ENCODE peak calls at places on chromosomes 16 and 17, in ten cellular contexts. One of them, this sample, is unnamed.

GRCh38 chr16:23509763-23510153 is 536 bp downstream of the GGA2 start:
- DNase-seq in upper lobe of right lung: no peak
- DNase-seq in T-helper 1 cell: peak; percentile 41
- DNase-seq in hypothalamus: no peak
- DNase-seq in HuH-7: no peak
- DNase-seq in GDM1: no peak
- DNase-seq in HCEC 1CT: peak; percentile 32
- DNase-seq in choroid plexus epithelial cell: peak; percentile 42
- DNase-seq in fibroblast of mammary gland: peak; percentile 29
- DNase-seq in AML-193: no peak
- DNase-seq in this sample: peak; percentile 36

GRCh38 chr17:50219939-50220465 is 18.6 kb upstream of the COL1A1 start:
- DNase-seq in upper lobe of right lung: no peak
- DNase-seq in T-helper 1 cell: no peak
- DNase-seq in hypothalamus: no peak
- DNase-seq in HuH-7: peak; percentile 80
- DNase-seq in GDM1: no peak
- DNase-seq in HCEC 1CT: peak; percentile 39
- DNase-seq in choroid plexus epithelial cell: peak; percentile 85
- DNase-seq in fibroblast of mammary gland: peak; percentile 65
- DNase-seq in AML-193: no peak
- DNase-seq in this sample: no peak

GRCh38 chr17:19021622-19022083 is 17.1 kb upstream of the FAM83G start:
- DNase-seq in upper lobe of right lung: no peak
- DNase-seq in T-helper 1 cell: no peak
- DNase-seq in hypothalamus: no peak
- DNase-seq in HuH-7: no peak
- DNase-seq in GDM1: no peak
- DNase-seq in HCEC 1CT: no peak
- DNase-seq in choroid plexus epithelial cell: no peak
- DNase-seq in fibroblast of mammary gland: no peak
- DNase-seq in AML-193: no peak
- DNase-seq in this sample: no peak

GRCh38 chr17:2055494-2056220 is 754 bp downstream of the HIC1 start:
- DNase-seq in upper lobe of right lung: no peak
- DNase-seq in T-helper 1 cell: peak; percentile 21
- DNase-seq in hypothalamus: no peak
- DNase-seq in HuH-7: no peak
- DNase-seq in GDM1: no peak
- DNase-seq in HCEC 1CT: peak; percentile 50
- DNase-seq in choroid plexus epithelial cell: peak; percentile 63
- DNase-seq in fibroblast of mammary gland: no peak
- DNase-seq in AML-193: no peak
- DNase-seq in this sample: peak; percentile 72

GRCh38 chr17:17205368-17206148 is 575 bp downstream of the PLD6 start:
- DNase-seq in upper lobe of right lung: peak; percentile 85
- DNase-seq in T-helper 1 cell: peak; percentile 62
- DNase-seq in hypothalamus: no peak
- DNase-seq in HuH-7: peak; percentile 83
- DNase-seq in GDM1: no peak
- DNase-seq in HCEC 1CT: peak; percentile 34
- DNase-seq in choroid plexus epithelial cell: peak; percentile 47
- DNase-seq in fibroblast of mammary gland: peak; percentile 39
- DNase-seq in AML-193: peak; percentile 0
- DNase-seq in this sample: peak; percentile 42

GRCh38 chr16:49918257-49918656 is 62.3 kb upstream of the ZNF423 start:
- DNase-seq in upper lobe of right lung: no peak
- DNase-seq in T-helper 1 cell: no peak
- DNase-seq in hypothalamus: no peak
- DNase-seq in HuH-7: no peak
- DNase-seq in GDM1: no peak
- DNase-seq in HCEC 1CT: no peak
- DNase-seq in choroid plexus epithelial cell: no peak
- DNase-seq in fibroblast of mammary gland: no peak
- DNase-seq in AML-193: no peak
- DNase-seq in this sample: no peak

GRCh38 chr16:578870-579405 is 9.2 kb downstream of the PIGQ start:
- DNase-seq in upper lobe of right lung: peak; percentile 91
- DNase-seq in T-helper 1 cell: peak; percentile 66
- DNase-seq in hypothalamus: no peak
- DNase-seq in HuH-7: peak; percentile 63
- DNase-seq in GDM1: peak; percentile 18
- DNase-seq in HCEC 1CT: no peak
- DNase-seq in choroid plexus epithelial cell: peak; percentile 85
- DNase-seq in fibroblast of mammary gland: peak; percentile 76
- DNase-seq in AML-193: no peak
- DNase-seq in this sample: peak; percentile 50

GRCh38 chr17:44012391-44012790 is 2.4 kb downstream of the TMEM101 start:
- DNase-seq in upper lobe of right lung: no peak
- DNase-seq in T-helper 1 cell: no peak
- DNase-seq in hypothalamus: no peak
- DNase-seq in HuH-7: no peak
- DNase-seq in GDM1: no peak
- DNase-seq in HCEC 1CT: no peak
- DNase-seq in choroid plexus epithelial cell: no peak
- DNase-seq in fibroblast of mammary gland: no peak
- DNase-seq in AML-193: no peak
- DNase-seq in this sample: no peak

GRCh38 chr16:9258423-9259051 is 167.1 kb downstream of the HAPSTR1 start:
- DNase-seq in upper lobe of right lung: no peak
- DNase-seq in T-helper 1 cell: peak; percentile 14
- DNase-seq in hypothalamus: no peak
- DNase-seq in HuH-7: peak; percentile 45
- DNase-seq in GDM1: peak; percentile 14
- DNase-seq in HCEC 1CT: no peak
- DNase-seq in choroid plexus epithelial cell: peak; percentile 4
- DNase-seq in fibroblast of mammary gland: peak; percentile 19
- DNase-seq in AML-193: peak; percentile 20
- DNase-seq in this sample: no peak

GRCh38 chr17:68771867-68772515 is 170.8 kb upstream of the FAM20A start:
- DNase-seq in upper lobe of right lung: no peak
- DNase-seq in T-helper 1 cell: peak; percentile 37
- DNase-seq in hypothalamus: no peak
- DNase-seq in HuH-7: peak; percentile 24
- DNase-seq in GDM1: peak; percentile 54
- DNase-seq in HCEC 1CT: peak; percentile 73
- DNase-seq in choroid plexus epithelial cell: peak; percentile 91
- DNase-seq in fibroblast of mammary gland: peak; percentile 85
- DNase-seq in AML-193: peak; percentile 76
- DNase-seq in this sample: no peak

GRCh38 chr16:12891836-12892235 is 9.6 kb upstream of the SHISA9 start:
- DNase-seq in upper lobe of right lung: no peak
- DNase-seq in T-helper 1 cell: no peak
- DNase-seq in hypothalamus: no peak
- DNase-seq in HuH-7: no peak
- DNase-seq in GDM1: no peak
- DNase-seq in HCEC 1CT: no peak
- DNase-seq in choroid plexus epithelial cell: no peak
- DNase-seq in fibroblast of mammary gland: no peak
- DNase-seq in AML-193: no peak
- DNase-seq in this sample: no peak

GRCh38 chr17:78535285-78536197 is 41.7 kb downstream of the DNAH17 start:
- DNase-seq in upper lobe of right lung: peak; percentile 32
- DNase-seq in T-helper 1 cell: peak; percentile 71
- DNase-seq in hypothalamus: no peak
- DNase-seq in HuH-7: no peak
- DNase-seq in GDM1: no peak
- DNase-seq in HCEC 1CT: no peak
- DNase-seq in choroid plexus epithelial cell: no peak
- DNase-seq in fibroblast of mammary gland: no peak
- DNase-seq in AML-193: no peak
- DNase-seq in this sample: no peak

GRCh38 chr17:62057696-62058095 is 7.4 kb downstream of the MED13 start:
- DNase-seq in upper lobe of right lung: no peak
- DNase-seq in T-helper 1 cell: no peak
- DNase-seq in hypothalamus: no peak
- DNase-seq in HuH-7: no peak
- DNase-seq in GDM1: no peak
- DNase-seq in HCEC 1CT: no peak
- DNase-seq in choroid plexus epithelial cell: peak; percentile 9
- DNase-seq in fibroblast of mammary gland: no peak
- DNase-seq in AML-193: no peak
- DNase-seq in this sample: no peak

GRCh38 chr17:30091771-30092170 is 24.8 kb upstream of the NSRP1 start:
- DNase-seq in upper lobe of right lung: no peak
- DNase-seq in T-helper 1 cell: no peak
- DNase-seq in hypothalamus: no peak
- DNase-seq in HuH-7: no peak
- DNase-seq in GDM1: no peak
- DNase-seq in HCEC 1CT: peak; percentile 71
- DNase-seq in choroid plexus epithelial cell: peak; percentile 41
- DNase-seq in fibroblast of mammary gland: peak; percentile 81
- DNase-seq in AML-193: no peak
- DNase-seq in this sample: no peak

GRCh38 chr17:70405492-70406220 is 236.3 kb downstream of the KCNJ2 start:
- DNase-seq in upper lobe of right lung: no peak
- DNase-seq in T-helper 1 cell: no peak
- DNase-seq in hypothalamus: no peak
- DNase-seq in HuH-7: no peak
- DNase-seq in GDM1: no peak
- DNase-seq in HCEC 1CT: peak; percentile 97
- DNase-seq in choroid plexus epithelial cell: peak; percentile 98
- DNase-seq in fibroblast of mammary gland: peak; percentile 96
- DNase-seq in AML-193: peak; percentile 65
- DNase-seq in this sample: no peak

GRCh38 chr16:3183445-3184139 is 4.4 kb upstream of the OR1F1 start:
- DNase-seq in upper lobe of right lung: no peak
- DNase-seq in T-helper 1 cell: no peak
- DNase-seq in hypothalamus: no peak
- DNase-seq in HuH-7: no peak
- DNase-seq in GDM1: no peak
- DNase-seq in HCEC 1CT: no peak
- DNase-seq in choroid plexus epithelial cell: no peak
- DNase-seq in fibroblast of mammary gland: no peak
- DNase-seq in AML-193: no peak
- DNase-seq in this sample: no peak

GRCh38 chr17:51059781-51060180 is 60.9 kb downstream of the SPAG9 start:
- DNase-seq in upper lobe of right lung: no peak
- DNase-seq in T-helper 1 cell: no peak
- DNase-seq in hypothalamus: no peak
- DNase-seq in HuH-7: no peak
- DNase-seq in GDM1: no peak
- DNase-seq in HCEC 1CT: peak; percentile 44
- DNase-seq in choroid plexus epithelial cell: peak; percentile 61
- DNase-seq in fibroblast of mammary gland: peak; percentile 26
- DNase-seq in AML-193: no peak
- DNase-seq in this sample: no peak

GRCh38 chr16:84724619-84725307 is 25.0 kb downstream of the USP10 start:
- DNase-seq in upper lobe of right lung: no peak
- DNase-seq in T-helper 1 cell: peak; percentile 25
- DNase-seq in hypothalamus: no peak
- DNase-seq in HuH-7: no peak
- DNase-seq in GDM1: no peak
- DNase-seq in HCEC 1CT: peak; percentile 24
- DNase-seq in choroid plexus epithelial cell: peak; percentile 45
- DNase-seq in fibroblast of mammary gland: peak; percentile 49
- DNase-seq in AML-193: no peak
- DNase-seq in this sample: no peak

GRCh38 chr17:81960130-81960958 is 643 bp downstream of the NOTUM start:
- DNase-seq in upper lobe of right lung: no peak
- DNase-seq in T-helper 1 cell: no peak
- DNase-seq in hypothalamus: no peak
- DNase-seq in HuH-7: peak; percentile 41
- DNase-seq in GDM1: no peak
- DNase-seq in HCEC 1CT: no peak
- DNase-seq in choroid plexus epithelial cell: no peak
- DNase-seq in fibroblast of mammary gland: no peak
- DNase-seq in AML-193: no peak
- DNase-seq in this sample: no peak

This sample was measured in CD8-positive, alpha-beta memory T cell.